ENCODE peak calls at places on chromosome 1, in seven cellular contexts. P is nephron progenitor cell; S is WTC11; F is esophagus squamous epithelium; B is left ventricle myocardium inferior; M is CD8-positive, alpha-beta T cell; X is mucosa of descending colon. N is an unnamed sample.

GRCh38 chr1:161119017-161119378 is 1.1 kb downstream of the NIT1 start:
- DNase-seq in B (peak; percentile 47), S (peak; percentile 18), X (peak; percentile 65), M (no peak), P (no peak), F (no peak), N (peak; percentile 64)

GRCh38 chr1:51310871-51311613 is 19.3 kb downstream of the TTC39A start:
- DNase-seq in B (no peak), M (no peak), X (no peak), P (no peak), F (no peak), S (no peak), N (no peak)

GRCh38 chr1:161198206-161198876 is 513 bp downstream of the ADAMTS4 start:
- DNase-seq in P (peak; percentile 78), S (peak; percentile 79), B (peak; percentile 34), M (no peak), X (no peak), F (no peak), N (no peak)

GRCh38 chr1:193335797-193336428 is 149.5 kb upstream of the B3GALT2 start:
- DNase-seq in B (no peak), P (no peak), S (no peak), X (no peak), M (no peak), F (no peak), N (no peak)

GRCh38 chr1:38728176-38728908 is 131.2 kb downstream of the RRAGC start:
- DNase-seq in S (no peak), X (no peak), F (no peak), M (no peak), B (peak; percentile 53), P (no peak), N (peak; percentile 18)

GRCh38 chr1:219189942-219190341 is 16.3 kb downstream of the LYPLAL1 start:
- DNase-seq in B (no peak), F (no peak), P (no peak), M (no peak), X (no peak), S (no peak), N (no peak)

GRCh38 chr1:245773344-245773743 is 618.6 kb downstream of the KIF26B start:
- DNase-seq in P (no peak), S (no peak), B (no peak), X (no peak), F (no peak), M (no peak), N (no peak)

GRCh38 chr1:168391759-168392681 is 111.3 kb downstream of the TBX19 start:
- DNase-seq in B (no peak), P (no peak), F (no peak), X (no peak), M (no peak), S (no peak), N (peak; percentile 36)

GRCh38 chr1:209618756-209619420 is 33.3 kb downstream of the LAMB3 start:
- DNase-seq in X (no peak), M (no peak), F (no peak), B (peak; percentile 56), S (no peak), P (no peak), N (no peak)

GRCh38 chr1:214934035-214934434 is 148.5 kb upstream of the KCNK2 start:
- DNase-seq in S (no peak), X (no peak), F (no peak), B (no peak), P (no peak), M (no peak), N (no peak)

GRCh38 chr1:241964550-241965241 is 7.1 kb downstream of the BECN2 start:
- DNase-seq in X (no peak), P (no peak), F (no peak), B (peak; percentile 18), M (no peak), S (no peak), N (no peak)

GRCh38 chr1:56436912-56437403 is 142.4 kb downstream of the PLPP3 start:
- DNase-seq in X (no peak), F (no peak), S (peak; percentile 71), P (peak; percentile 36), B (no peak), M (no peak), N (no peak)

GRCh38 chr1:1889847-1890505 is 911 bp downstream of the GNB1 start:
- DNase-seq in B (peak; percentile 76), F (no peak), P (peak; percentile 55), S (no peak), X (peak; percentile 85), M (peak; percentile 18), N (peak; percentile 81)

GRCh38 chr1:25012966-25013962 is 83.2 kb upstream of the RUNX3 start:
- DNase-seq in X (no peak), P (no peak), M (no peak), S (no peak), F (no peak), B (no peak), N (no peak)

GRCh38 chr1:220239945-220240344 is 32.3 kb downstream of the RAB3GAP2 start:
- DNase-seq in S (no peak), X (no peak), B (no peak), F (no peak), M (no peak), P (no peak), N (no peak)

GRCh38 chr1:86110451-86111129 is 46.0 kb downstream of the COL24A1 start:
- DNase-seq in F (no peak), P (no peak), B (no peak), M (no peak), S (no peak), X (peak; percentile 36), N (no peak)

GRCh38 chr1:219837274-219837993 is 90.9 kb downstream of the SLC30A10 start:
- DNase-seq in F (no peak), S (no peak), B (no peak), M (no peak), X (no peak), P (peak; percentile 24), N (no peak)

GRCh38 chr1:42936309-42937078 is 22.2 kb downstream of the SLC2A1 start:
- DNase-seq in P (no peak), S (no peak), F (no peak), M (no peak), B (no peak), X (peak; percentile 78), N (no peak)

GRCh38 chr1:119008483-119009299 is 20.5 kb upstream of the TBX15 start:
- DNase-seq in B (no peak), S (no peak), X (no peak), P (no peak), M (no peak), F (no peak), N (no peak)

GRCh38 chr1:78222225-78222961 is 176.6 kb downstream of the GIPC2 start:
- DNase-seq in B (no peak), F (no peak), X (no peak), P (no peak), S (no peak), M (no peak), N (no peak)

GRCh38 chr1:61353797-61354406 is 271.5 kb downstream of the NFIA start:
- DNase-seq in P (no peak), M (no peak), F (no peak), B (no peak), X (no peak), S (no peak), N (no peak)

GRCh38 chr1:146021046-146021445 is 489 bp downstream of the HJV start:
- DNase-seq in S (no peak), M (no peak), P (no peak), B (no peak), X (no peak), F (no peak), N (no peak)

GRCh38 chr1:149844096-149844495 is 55.3 kb upstream of the BOLA1 start:
- DNase-seq in B (no peak), S (no peak), M (no peak), X (no peak), F (no peak), P (no peak), N (no peak)

GRCh38 chr1:237672748-237673147 is 218.0 kb downstream of the ZP4 start:
- DNase-seq in P (no peak), M (no peak), S (no peak), B (no peak), X (no peak), F (no peak), N (no peak)

GRCh38 chr1:93907718-93908117 is 1.5 kb downstream of the GCLM start:
- DNase-seq in M (no peak), P (no peak), S (no peak), X (no peak), B (peak; percentile 24), F (no peak), N (no peak)

GRCh38 chr1:185439727-185440415 is 122.8 kb upstream of the IVNS1ABP start:
- DNase-seq in B (no peak), S (no peak), P (no peak), X (no peak), F (no peak), M (no peak), N (no peak)

GRCh38 chr1:188089461-188089860 is 1260.7 kb downstream of the PLA2G4A start:
- DNase-seq in P (no peak), F (no peak), M (no peak), B (no peak), S (no peak), X (no peak), N (no peak)

GRCh38 chr1:91054780-91055481 is 33.1 kb upstream of the ZNF644 start:
- DNase-seq in F (no peak), B (no peak), X (no peak), S (no peak), M (no peak), P (no peak), N (no peak)
- TF ChIP-seq CTCF in F (no peak), B (no peak), X (no peak), S (no peak), M (no peak), P (no peak), N (no peak)

GRCh38 chr1:200916152-200916551 is 21.5 kb downstream of the INAVA start:
- DNase-seq in S (peak; percentile 79), M (no peak), F (no peak), X (no peak), P (peak; percentile 16), B (no peak), N (no peak)
- TF ChIP-seq CTCF in S (peak; percentile 56), M (no peak), F (no peak), X (no peak), P (peak; percentile 14), B (no peak), N (no peak)

GRCh38 chr1:248686815-248687214 is 15.8 kb downstream of the OR14I1 start:
- DNase-seq in M (no peak), F (no peak), S (no peak), B (no peak), P (no peak), X (no peak), N (no peak)
- TF ChIP-seq CTCF in M (peak; percentile 37), F (no peak), S (no peak), B (no peak), P (no peak), X (no peak), N (no peak)

DNA sequence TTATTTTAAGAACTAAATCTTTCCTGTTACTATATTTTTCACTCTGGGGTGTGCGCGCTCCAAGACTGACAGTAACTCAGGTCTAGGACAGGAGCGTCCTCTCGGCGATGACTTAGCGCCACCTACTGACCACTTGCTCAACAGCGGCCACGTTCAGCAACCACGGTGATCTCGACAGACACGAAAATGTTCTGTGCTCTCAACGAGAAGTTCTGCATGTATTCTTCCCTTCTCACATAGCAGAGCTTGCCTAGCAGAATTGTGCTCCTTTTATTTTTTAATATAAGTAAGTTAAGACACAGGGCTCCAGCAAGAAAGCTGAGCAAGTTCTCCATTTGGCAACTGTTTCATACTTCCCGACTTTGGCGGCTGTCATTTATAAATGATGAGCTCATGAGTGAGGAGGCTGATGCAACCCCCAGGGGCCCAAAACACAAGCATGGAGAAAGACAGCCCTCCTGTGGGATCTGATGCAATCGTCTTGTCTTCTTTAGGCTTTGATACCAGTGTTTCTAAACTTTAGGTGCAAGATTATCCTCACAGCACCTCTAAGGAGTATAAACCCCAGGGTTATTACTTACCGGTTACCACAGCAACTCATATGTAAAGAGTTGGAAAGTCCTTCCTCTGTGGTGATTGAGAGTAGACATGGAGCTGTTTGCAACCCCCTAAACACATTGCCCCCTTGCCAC is 92.6 kb downstream of the HHIPL2 start:
- DNase-seq in X (peak; percentile 71), S (peak; percentile 87), M (peak; percentile 76), P (peak; percentile 87), B (peak; percentile 86), F (peak; percentile 16), N (peak; percentile 73)
- TF ChIP-seq CTCF in X (peak; percentile 82), S (peak; percentile 87), M (peak; percentile 90), P (peak; percentile 93), B (peak; percentile 96), F (peak; percentile 88), N (peak; percentile 85)

N was measured in pancreas.